ENCODE peak calls at places on chromosomes 13 and 19, in eight cellular contexts. V, K, Y, G, R, F, H and J are unnamed samples.

GRCh38 chr19:45591004-45591637 is 6.5 kb upstream of the OPA3 start:
- DNase-seq in V (peak; percentile 45), K (no peak), Y (peak; percentile 35), G (no peak), R (no peak), F (no peak), H (peak; percentile 78), J (peak; percentile 58)

GRCh38 chr19:17138937-17139598 is 63.5 kb downstream of the MYO9B start:
- DNase-seq in V (peak; percentile 46), K (no peak), Y (no peak), G (peak; percentile 72), R (no peak), F (no peak), H (no peak), J (no peak)

GRCh38 chr19:6710273-6711077 is 10.0 kb downstream of the C3 start:
- DNase-seq in V (no peak), K (no peak), Y (no peak), G (no peak), R (no peak), F (no peak), H (peak; percentile 60), J (no peak)

GRCh38 chr13:74191036-74191809 is 57.0 kb upstream of the KLF12 start:
- DNase-seq in V (no peak), K (no peak), Y (peak; percentile 32), G (no peak), R (no peak), F (no peak), H (peak; percentile 18), J (no peak)

GRCh38 chr19:13091400-13092161 is 11.1 kb downstream of the LYL1 start:
- DNase-seq in V (no peak), K (peak; percentile 81), Y (peak; percentile 75), G (peak; percentile 62), R (no peak), F (peak; percentile 82), H (peak; percentile 59), J (peak; percentile 81)

GRCh38 chr13:60230593-60230992 is 66.9 kb upstream of the DIAPH3 start:
- DNase-seq in V (no peak), K (no peak), Y (peak; percentile 1), G (no peak), R (no peak), F (no peak), H (no peak), J (no peak)

GRCh38 chr13:45718063-45718462 is 15.9 kb downstream of the CBY2 start:
- DNase-seq in V (no peak), K (no peak), Y (peak; percentile 14), G (no peak), R (no peak), F (no peak), H (peak; percentile 70), J (no peak)

GRCh38 chr13:77979721-77980377 is 61.2 kb upstream of the EDNRB start:
- DNase-seq in V (no peak), K (no peak), Y (no peak), G (no peak), R (no peak), F (no peak), H (no peak), J (no peak)

GRCh38 chr19:36460046-36460445 is 29.3 kb downstream of the ZNF566 start:
- DNase-seq in V (no peak), K (no peak), Y (peak; percentile 29), G (no peak), R (no peak), F (no peak), H (no peak), J (no peak)

GRCh38 chr19:36060430-36060829 is 5.7 kb downstream of the WDR62 start:
- DNase-seq in V (peak; percentile 40), K (peak; percentile 41), Y (peak; percentile 63), G (peak; percentile 46), R (peak; percentile 29), F (peak; percentile 66), H (peak; percentile 43), J (peak; percentile 70)

GRCh38 chr13:33018886-33019285 is 2.7 kb downstream of the KL start:
- DNase-seq in V (no peak), K (no peak), Y (no peak), G (no peak), R (no peak), F (no peak), H (no peak), J (no peak)

GRCh38 chr13:50152655-50153309 is 137.5 kb downstream of the KCNRG start:
- DNase-seq in V (no peak), K (no peak), Y (no peak), G (no peak), R (no peak), F (no peak), H (no peak), J (no peak)

GRCh38 chr19:9296336-9296735 is 13.3 kb downstream of the ZNF699 start:
- DNase-seq in V (no peak), K (no peak), Y (no peak), G (no peak), R (no peak), F (no peak), H (no peak), J (no peak)

GRCh38 chr13:82740442-82740841 is 1141.8 kb downstream of the SLITRK1 start:
- DNase-seq in V (no peak), K (no peak), Y (no peak), G (no peak), R (no peak), F (no peak), H (no peak), J (no peak)

GRCh38 chr13:62375653-62376052 is 960.0 kb upstream of the PCDH20 start:
- DNase-seq in V (no peak), K (no peak), Y (no peak), G (no peak), R (no peak), F (no peak), H (no peak), J (no peak)

GRCh38 chr13:102779426-102780159 is 6.0 kb upstream of the TEX30 start:
- DNase-seq in V (no peak), K (no peak), Y (no peak), G (no peak), R (no peak), F (no peak), H (no peak), J (no peak)

GRCh38 chr13:31160857-31161582 is 684 bp downstream of the HSPH1 start:
- DNase-seq in V (peak; percentile 77), K (peak; percentile 48), Y (peak; percentile 75), G (peak; percentile 48), R (peak; percentile 33), F (peak; percentile 70), H (peak; percentile 78), J (peak; percentile 57)

GRCh38 chr19:3098515-3099346 is 4.6 kb downstream of the GNA11 start:
- DNase-seq in V (peak; percentile 54), K (peak; percentile 48), Y (peak; percentile 23), G (peak; percentile 86), R (no peak), F (peak; percentile 65), H (no peak), J (peak; percentile 87)

GRCh38 chr13:42907745-42908144 is 84.3 kb downstream of the EPSTI1 start:
- DNase-seq in V (no peak), K (no peak), Y (no peak), G (no peak), R (no peak), F (no peak), H (no peak), J (no peak)

GRCh38 chr19:35944553-35944952 is 8.4 kb downstream of the LRFN3 start:
- DNase-seq in V (no peak), K (no peak), Y (no peak), G (no peak), R (no peak), F (no peak), H (no peak), J (peak; percentile 15)

GRCh38 chr19:29259153-29259552 is 46.2 kb upstream of the UQCRFS1 start:
- DNase-seq in V (no peak), K (no peak), Y (no peak), G (no peak), R (no peak), F (no peak), H (peak; percentile 20), J (no peak)

GRCh38 chr13:85068231-85068630 is 731.0 kb downstream of the SLITRK6 start:
- DNase-seq in V (no peak), K (no peak), Y (no peak), G (no peak), R (no peak), F (no peak), H (no peak), J (no peak)
- H3K27me3 ChIP-seq in V (no peaks in the 10 kb centered on the region), K (no peaks in the 10 kb centered on the region), Y (no peaks in the 10 kb centered on the region), G (no peaks in the 10 kb centered on the region), R (no peaks in the 10 kb centered on the region), F (no peaks in the 10 kb centered on the region), H (no peaks in the 10 kb centered on the region), J (no peaks in the 10 kb centered on the region)

DNA sequence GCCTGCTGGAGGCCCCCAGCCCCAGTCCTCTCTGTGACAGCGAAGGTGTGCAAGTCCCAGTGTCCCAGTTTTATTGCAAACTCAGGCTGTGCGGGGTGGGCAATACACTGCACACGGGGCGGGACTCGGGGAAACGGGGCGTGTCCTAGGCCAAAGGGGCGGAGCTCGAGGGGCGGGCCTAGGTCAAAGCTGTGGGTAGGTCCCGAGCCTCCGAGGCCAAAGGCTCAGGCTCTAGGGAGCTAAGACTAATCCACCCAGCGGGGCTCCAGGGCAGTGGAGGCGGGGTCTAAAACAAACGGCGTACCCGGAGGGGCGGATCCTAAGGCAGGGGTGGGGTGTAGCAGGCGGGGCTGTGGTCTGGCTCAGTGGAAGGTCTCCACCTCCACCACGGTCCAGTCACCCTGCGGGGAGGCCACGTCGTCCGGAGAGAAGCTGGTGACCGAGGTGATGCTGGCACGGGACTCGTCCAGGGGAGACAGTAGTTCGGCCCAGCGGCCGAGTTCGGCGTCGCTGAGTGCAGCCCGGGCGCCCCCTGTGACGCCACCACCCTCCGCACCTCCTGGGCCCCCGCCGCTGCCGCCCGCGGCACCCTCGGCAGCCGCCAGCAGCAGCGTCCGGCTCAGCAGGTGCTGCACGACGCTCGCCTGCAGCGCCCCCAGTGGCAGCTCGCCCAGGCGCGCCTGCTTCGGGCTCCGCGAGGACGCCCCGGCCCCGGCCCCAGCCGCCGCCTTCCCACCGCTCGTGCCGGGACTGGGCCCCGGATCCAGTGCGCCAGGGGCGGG is 5.3 kb downstream of the PRR36 start:
- DNase-seq in V (peak; percentile 86), K (peak; percentile 69), Y (peak; percentile 44), G (peak; percentile 58), R (no peak), F (peak; percentile 78), H (peak; percentile 91), J (peak; percentile 80)
- H3K27me3 ChIP-seq in V (peaks cover 14% of the 10 kb centered on the region), K (peaks cover 5% of the 10 kb centered on the region), Y (peaks cover 18% of the 10 kb centered on the region), G (peaks cover 65% of the 10 kb centered on the region), R (peaks cover 21% of the 10 kb centered on the region), F (no peaks in the 10 kb centered on the region), H (peaks cover 48% of the 10 kb centered on the region), J (peaks cover 16% of the 10 kb centered on the region)

GRCh38 chr19:54600228-54600627 is 6.8 kb downstream of the LILRA1 start:
- DNase-seq in V (no peak), K (no peak), Y (no peak), G (no peak), R (no peak), F (no peak), H (no peak), J (no peak)
- H3K27me3 ChIP-seq in V (peaks cover 2% of the 10 kb centered on the region), K (no peaks in the 10 kb centered on the region), Y (no peaks in the 10 kb centered on the region), G (peaks cover 63% of the 10 kb centered on the region), R (no peaks in the 10 kb centered on the region), F (no peaks in the 10 kb centered on the region), H (no peaks in the 10 kb centered on the region), J (no peaks in the 10 kb centered on the region)

DNA sequence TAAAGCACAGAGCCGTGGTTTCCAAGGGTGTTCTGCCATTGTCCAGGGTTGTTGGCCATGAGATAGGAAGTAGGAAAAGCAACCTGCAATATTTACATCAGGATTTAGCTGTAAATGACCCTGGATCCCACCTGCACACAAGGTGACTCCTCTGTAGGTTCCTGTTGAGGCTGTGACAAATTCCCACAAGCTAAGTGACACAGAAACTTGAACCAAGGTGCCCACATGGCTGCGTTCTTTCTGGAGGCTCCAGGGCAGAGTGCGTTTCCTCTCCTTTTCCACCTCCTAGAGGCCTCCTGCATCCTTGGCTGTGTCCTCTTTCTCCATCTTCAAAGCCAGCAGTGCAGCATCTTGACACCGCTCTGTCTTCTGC is 11.9 kb downstream of the CEACAM21 start:
- DNase-seq in V (no peak), K (no peak), Y (no peak), G (no peak), R (no peak), F (no peak), H (no peak), J (no peak)
- H3K27me3 ChIP-seq in V (no peaks in the 10 kb centered on the region), K (no peaks in the 10 kb centered on the region), Y (no peaks in the 10 kb centered on the region), G (peaks cover 44% of the 10 kb centered on the region), R (no peaks in the 10 kb centered on the region), F (no peaks in the 10 kb centered on the region), H (no peaks in the 10 kb centered on the region), J (no peaks in the 10 kb centered on the region)